ENCODE peak calls at places on chromosomes 11 and 22, in six cellular contexts. P is astrocyte of the spinal cord, B is sigmoid colon, V is BJ, S is bronchial epithelial cell, Z is pancreas. W is an unnamed sample.

GRCh38 chr11:121347805-121348204 is 55.2 kb downstream of the SC5D start:
- DNase-seq in P (no peak), B (no peak), V (no peak), S (no peak), Z (no peak), W (no peak)

GRCh38 chr11:113006916-113007445 is 45.8 kb downstream of the NCAM1 start:
- DNase-seq in P (no peak), B (no peak), V (no peak), S (no peak), Z (no peak), W (no peak)

GRCh38 chr22:28019360-28019759 is 100.3 kb upstream of the PITPNB start:
- DNase-seq in P (no peak), B (peak; percentile 61), V (no peak), S (peak; percentile 24), Z (no peak), W (peak; percentile 31)

GRCh38 chr22:42688241-42688913 is 32.3 kb downstream of the A4GALT start:
- DNase-seq in P (peak; percentile 93), B (peak; percentile 98), V (peak; percentile 91), S (peak; percentile 90), Z (peak; percentile 79), W (no peak)

GRCh38 chr22:35601743-35602633 is 15.1 kb downstream of the MB start:
- DNase-seq in P (peak; percentile 27), B (no peak), V (no peak), S (peak; percentile 93), Z (no peak), W (peak; percentile 26)

GRCh38 chr11:114466742-114467141 is 27.5 kb downstream of the REXO2 start:
- DNase-seq in P (no peak), B (no peak), V (no peak), S (no peak), Z (no peak), W (no peak)

GRCh38 chr11:65506316-65506769 is 7.5 kb downstream of the MALAT1 start:
- DNase-seq in P (no peak), B (no peak), V (no peak), S (no peak), Z (no peak), W (no peak)

GRCh38 chr11:65479184-65480145 is 19.4 kb upstream of the MALAT1 start:
- DNase-seq in P (peak; percentile 84), B (peak; percentile 95), V (peak; percentile 94), S (no peak), Z (peak; percentile 67), W (no peak)

GRCh38 chr11:40337118-40337517 is 1122.3 kb downstream of the LRRC4C start:
- DNase-seq in P (peak; percentile 44), B (no peak), V (no peak), S (no peak), Z (no peak), W (no peak)

GRCh38 chr11:68524681-68525080 is 64.1 kb downstream of the PPP6R3 start:
- DNase-seq in P (no peak), B (no peak), V (no peak), S (no peak), Z (no peak), W (no peak)

GRCh38 chr22:24162377-24162927 is 18.8 kb upstream of the SUSD2 start:
- DNase-seq in P (no peak), B (no peak), V (no peak), S (no peak), Z (no peak), W (no peak)

GRCh38 chr11:68658097-68658496 is 26.2 kb upstream of the GAL start:
- DNase-seq in P (peak; percentile 17), B (no peak), V (no peak), S (no peak), Z (no peak), W (no peak)

GRCh38 chr22:49995413-49996191 is 17.0 kb downstream of the IL17REL start:
- DNase-seq in P (no peak), B (peak; percentile 62), V (no peak), S (no peak), Z (no peak), W (no peak)

GRCh38 chr11:33753304-33753703 is 17.1 kb upstream of the CD59 start:
- DNase-seq in P (peak; percentile 89), B (no peak), V (no peak), S (no peak), Z (no peak), W (no peak)

GRCh38 chr11:19276859-19277808 is 36.4 kb upstream of the E2F8 start:
- DNase-seq in P (no peak), B (no peak), V (no peak), S (peak; percentile 96), Z (no peak), W (no peak)

GRCh38 chr11:19281555-19281954 is 40.8 kb upstream of the E2F8 start:
- DNase-seq in P (no peak), B (no peak), V (no peak), S (no peak), Z (no peak), W (no peak)

GRCh38 chr11:19275496-19275895 is 34.8 kb upstream of the E2F8 start:
- DNase-seq in P (no peak), B (no peak), V (no peak), S (peak; percentile 82), Z (no peak), W (no peak)

GRCh38 chr11:19281041-19281440 is 40.3 kb upstream of the E2F8 start:
- DNase-seq in P (no peak), B (no peak), V (no peak), S (no peak), Z (no peak), W (peak; percentile 9)

GRCh38 chr11:19279455-19279854 is 38.7 kb upstream of the E2F8 start:
- DNase-seq in P (no peak), B (no peak), V (no peak), S (no peak), Z (no peak), W (no peak)
- TF ChIP-seq CTCF in P (no peak), B (no peak), V (no peak), S (no peak), Z (no peak), W (no peak)

GRCh38 chr22:22666307-22667091 is 22.1 kb downstream of the GGTLC2 start:
- DNase-seq in P (peak; percentile 9), B (no peak), V (no peak), S (no peak), Z (peak; percentile 60), W (peak; percentile 38)
- TF ChIP-seq CTCF in P (peak; percentile 72), B (no peak), V (peak; percentile 72), S (peak; percentile 63), Z (peak; percentile 44), W (peak; percentile 43)

GRCh38 chr22:47433627-47434026 is 671.2 kb downstream of the TBC1D22A start:
- DNase-seq in P (no peak), B (no peak), V (no peak), S (no peak), Z (no peak), W (no peak)

GRCh38 chr22:47435826-47436225 is 673.4 kb downstream of the TBC1D22A start:
- DNase-seq in P (no peak), B (no peak), V (no peak), S (no peak), Z (no peak), W (no peak)

GRCh38 chr22:47432683-47433082 is 670.2 kb downstream of the TBC1D22A start:
- DNase-seq in P (no peak), B (no peak), V (no peak), S (no peak), Z (no peak), W (no peak)

GRCh38 chr22:47435204-47435487 is 672.7 kb downstream of the TBC1D22A start:
- DNase-seq in P (no peak), B (no peak), V (no peak), S (no peak), Z (no peak), W (no peak)

DNA sequence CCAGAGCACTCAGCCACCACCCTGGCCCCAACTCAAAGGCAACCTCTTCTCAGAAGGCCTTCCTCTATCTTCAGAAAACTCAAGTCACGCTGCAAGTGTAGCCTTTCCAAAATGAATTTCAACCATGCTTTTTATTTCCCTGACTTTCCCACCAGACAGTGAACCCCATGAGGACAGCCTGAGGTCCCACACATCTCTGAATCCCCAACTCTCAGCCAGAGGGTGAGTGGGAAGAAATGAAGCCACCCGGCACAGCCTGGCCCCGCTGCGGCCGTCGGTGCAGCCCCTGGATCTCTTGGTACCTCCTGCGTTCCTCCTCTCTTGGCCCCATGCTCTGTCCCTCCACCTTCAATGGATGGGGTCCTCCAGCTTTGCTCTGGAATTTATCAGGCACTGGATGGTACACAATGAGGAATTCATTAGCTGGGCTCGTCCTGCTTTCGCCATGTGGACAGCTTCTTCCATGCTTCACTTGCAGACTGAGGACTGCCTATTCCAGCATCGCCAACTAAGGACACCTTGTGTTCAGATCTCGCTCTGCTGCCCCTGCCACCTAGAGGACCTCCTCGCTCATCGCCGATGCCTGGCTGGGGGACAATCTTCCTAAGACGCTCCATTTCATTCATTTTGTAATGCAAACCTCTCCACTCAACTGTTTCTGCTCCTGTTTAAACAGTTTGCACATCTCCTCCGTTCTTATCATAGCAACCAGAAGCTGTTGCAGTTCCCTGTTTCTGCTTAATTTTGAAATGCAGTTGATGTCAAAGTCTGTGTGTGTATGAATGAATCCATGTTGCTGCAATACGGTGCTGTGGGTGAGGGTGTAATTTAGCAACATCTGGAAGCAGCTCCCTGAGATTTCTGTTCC is 672.1 kb downstream of the TBC1D22A start:
- DNase-seq in P (no peak), B (peak; percentile 25), V (no peak), S (no peak), Z (no peak), W (no peak)
- TF ChIP-seq CTCF in P (no peak), B (no peak), V (no peak), S (no peak), Z (no peak), W (no peak)

GRCh38 chr11:69951821-69952590 is 126.1 kb upstream of the ANO1 start:
- DNase-seq in P (no peak), B (no peak), V (no peak), S (no peak), Z (no peak), W (no peak)

GRCh38 chr11:69950621-69951020 is 127.5 kb upstream of the ANO1 start:
- DNase-seq in P (no peak), B (no peak), V (no peak), S (no peak), Z (no peak), W (no peak)

GRCh38 chr11:69949327-69949726 is 128.8 kb upstream of the ANO1 start:
- DNase-seq in P (peak; percentile 89), B (no peak), V (peak; percentile 27), S (peak; percentile 91), Z (peak; percentile 37), W (no peak)

GRCh38 chr11:69948256-69949141 is 129.3 kb upstream of the FGF3 start:
- DNase-seq in P (peak; percentile 41), B (no peak), V (no peak), S (peak; percentile 61), Z (no peak), W (peak; percentile 14)

DNA sequence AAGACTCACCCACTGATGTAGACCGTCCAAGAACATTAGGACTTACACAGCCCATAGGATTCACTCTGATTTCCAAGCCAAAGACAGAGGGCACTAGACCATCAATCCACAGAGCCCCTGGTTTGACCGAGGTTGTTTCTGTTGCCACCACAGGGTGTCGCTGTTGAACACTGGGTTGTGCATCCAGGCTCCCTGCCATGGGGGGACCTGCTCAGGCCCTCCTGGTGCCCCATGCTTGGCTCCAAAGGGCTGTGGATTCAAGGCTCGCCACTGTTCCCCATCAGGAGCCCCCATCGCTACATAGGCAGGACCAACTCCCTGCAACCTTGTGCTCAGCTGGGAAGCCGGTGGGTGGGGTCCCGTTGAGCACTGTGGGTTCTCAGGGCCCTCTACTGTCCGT is 128.0 kb upstream of the ANO1 start:
- DNase-seq in P (peak; percentile 12), B (no peak), V (no peak), S (no peak), Z (no peak), W (peak; percentile 59)
- TF ChIP-seq CTCF in P (peak; percentile 62), B (no peak), V (peak; percentile 40), S (peak; percentile 58), Z (no peak), W (peak; percentile 72)

GRCh38 chr11:104812416-104812815 is 85.8 kb downstream of the CASP12 start:
- DNase-seq in P (no peak), B (no peak), V (no peak), S (no peak), Z (no peak), W (no peak)
- TF ChIP-seq CTCF in P (no peak), B (no peak), V (no peak), S (no peak), Z (no peak), W (no peak)